ENCODE peak calls at places on chromosomes 5 and 9, in four cellular contexts. One of them, this sample, is unnamed.

GRCh38 chr9:131289301-131290038 is at the start of gene PLPP7:
- DNase-seq in uterus: peak
- DNase-seq in AG10803: peak
- DNase-seq in CD8-positive, alpha-beta T cell: no peak
- DNase-seq in this sample: no peak

GRCh38 chr9:136079211-136079915 is 15.7 kb downstream of the NACC2 start:
- DNase-seq in uterus: no peak
- DNase-seq in AG10803: no peak
- DNase-seq in CD8-positive, alpha-beta T cell: no peak
- DNase-seq in this sample: no peak

GRCh38 chr5:62093981-62094380 is 212.0 kb upstream of the KIF2A start:
- DNase-seq in uterus: no peak
- DNase-seq in AG10803: peak
- DNase-seq in CD8-positive, alpha-beta T cell: no peak
- DNase-seq in this sample: no peak

GRCh38 chr5:7392401-7393024 is 3.4 kb upstream of the ADCY2 start:
- DNase-seq in uterus: no peak
- DNase-seq in AG10803: peak
- DNase-seq in CD8-positive, alpha-beta T cell: no peak
- DNase-seq in this sample: no peak

GRCh38 chr9:128098936-128099931 is 28.3 kb downstream of the PTGES2 start:
- DNase-seq in uterus: no peak
- DNase-seq in AG10803: peak
- DNase-seq in CD8-positive, alpha-beta T cell: no peak
- DNase-seq in this sample: no peak

GRCh38 chr5:165459232-165459631 is 1953.8 kb downstream of the MAT2B start:
- DNase-seq in uterus: no peak
- DNase-seq in AG10803: no peak
- DNase-seq in CD8-positive, alpha-beta T cell: no peak
- DNase-seq in this sample: no peak

GRCh38 chr5:152056931-152057330 is 132.3 kb upstream of the GLRA1 start:
- DNase-seq in uterus: no peak
- DNase-seq in AG10803: no peak
- DNase-seq in CD8-positive, alpha-beta T cell: no peak
- DNase-seq in this sample: no peak

GRCh38 chr5:6574111-6574510 is 58.7 kb downstream of the NSUN2 start:
- DNase-seq in uterus: no peak
- DNase-seq in AG10803: no peak
- DNase-seq in CD8-positive, alpha-beta T cell: no peak
- DNase-seq in this sample: no peak

GRCh38 chr5:179769276-179769675 is 24.5 kb upstream of the LTC4S start:
- DNase-seq in uterus: no peak
- DNase-seq in AG10803: no peak
- DNase-seq in CD8-positive, alpha-beta T cell: no peak
- DNase-seq in this sample: no peak

GRCh38 chr5:179766726-179767455 is 26.9 kb upstream of the LTC4S start:
- DNase-seq in uterus: no peak
- DNase-seq in AG10803: no peak
- DNase-seq in CD8-positive, alpha-beta T cell: no peak
- DNase-seq in this sample: no peak

GRCh38 chr5:179766021-179766725 is 27.6 kb upstream of the LTC4S start:
- DNase-seq in uterus: no peak
- DNase-seq in AG10803: peak
- DNase-seq in CD8-positive, alpha-beta T cell: no peak
- DNase-seq in this sample: no peak

GRCh38 chr5:179769796-179770195 is 24.0 kb upstream of the LTC4S start:
- DNase-seq in uterus: no peak
- DNase-seq in AG10803: no peak
- DNase-seq in CD8-positive, alpha-beta T cell: no peak
- DNase-seq in this sample: no peak

DNA sequence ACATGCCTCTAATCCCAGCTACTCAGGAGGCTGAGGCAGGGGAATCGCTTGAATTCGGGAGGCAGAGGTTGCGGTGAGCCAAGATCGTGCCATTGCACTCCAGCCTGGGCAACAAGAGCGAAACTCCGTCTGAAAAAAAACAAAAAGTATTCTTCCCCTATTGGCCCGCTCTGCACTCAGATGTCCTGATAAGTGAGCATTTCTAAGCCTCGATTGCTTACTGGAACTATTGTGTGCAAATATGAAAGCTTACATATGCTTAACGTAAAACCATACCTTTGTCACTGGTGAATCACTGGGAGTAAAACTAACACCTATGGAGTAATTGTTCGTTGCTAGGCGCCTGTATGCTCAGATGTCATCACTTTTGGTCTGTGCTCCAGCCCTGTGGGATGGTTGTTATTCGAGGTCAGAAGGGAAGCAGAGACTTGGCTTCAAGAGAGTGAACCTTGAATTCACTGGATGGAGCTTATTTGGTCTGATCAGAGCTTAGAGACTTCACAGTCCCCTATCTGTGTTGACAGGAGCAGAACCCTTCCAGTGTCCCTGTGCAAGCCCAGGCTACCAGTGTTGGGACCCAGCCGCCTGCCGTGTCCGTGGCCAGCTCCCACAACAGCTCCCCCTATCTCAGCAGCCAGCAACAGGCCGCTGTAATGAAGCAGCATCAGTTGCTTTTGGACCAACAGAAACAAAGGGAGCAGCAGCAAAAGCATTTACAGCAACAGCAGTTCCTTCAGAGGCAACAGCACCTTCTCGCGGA is 25.3 kb upstream of the LTC4S start:
- DNase-seq in uterus: no peak
- DNase-seq in AG10803: no peak
- DNase-seq in CD8-positive, alpha-beta T cell: no peak
- DNase-seq in this sample: no peak
- TF ChIP-seq CTCF in uterus: no peak
- TF ChIP-seq CTCF in AG10803: no peak
- TF ChIP-seq CTCF in CD8-positive, alpha-beta T cell: no peak
- TF ChIP-seq CTCF in this sample: no peak

DNA sequence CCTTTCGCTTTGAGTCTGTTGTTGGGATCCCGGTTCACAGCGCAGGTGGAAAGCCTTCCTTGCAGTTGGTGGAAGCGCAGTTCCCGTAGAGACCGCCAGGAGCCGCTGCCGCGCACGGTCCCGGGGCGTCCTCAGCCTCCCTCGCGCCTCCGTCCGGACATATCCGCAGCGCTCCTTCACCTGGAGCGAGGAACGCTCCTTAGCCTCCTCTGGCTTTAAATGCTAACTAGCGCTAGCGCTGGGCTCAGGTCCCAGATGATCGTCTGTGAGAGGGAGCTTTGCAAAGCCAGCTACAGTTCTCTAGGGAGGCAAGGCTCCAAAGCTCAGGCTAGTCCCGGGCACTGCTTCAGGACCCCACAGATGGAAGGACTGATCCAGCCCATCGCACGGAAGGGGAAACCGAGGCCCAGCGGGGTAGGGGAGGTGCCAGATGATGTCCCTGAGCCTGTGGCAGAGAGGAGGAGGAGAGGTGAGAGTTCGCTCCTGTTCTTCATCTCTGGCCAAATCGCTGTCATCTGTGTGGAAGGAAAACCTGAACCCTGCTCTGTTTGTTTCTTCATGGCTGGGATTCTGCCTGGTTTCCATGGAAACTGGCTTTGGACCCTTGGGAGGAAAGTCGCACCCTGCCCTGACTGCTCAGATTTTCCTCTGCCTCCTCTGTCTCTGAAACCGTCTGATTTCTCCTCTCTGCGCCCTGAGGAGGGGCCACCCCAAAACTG is 31.4 kb downstream of the COL15A1 start:
- DNase-seq in uterus: peak
- DNase-seq in AG10803: peak
- DNase-seq in CD8-positive, alpha-beta T cell: peak
- DNase-seq in this sample: peak
- TF ChIP-seq CTCF in uterus: peak
- TF ChIP-seq CTCF in AG10803: peak
- TF ChIP-seq CTCF in CD8-positive, alpha-beta T cell: peak
- TF ChIP-seq CTCF in this sample: peak

DNA sequence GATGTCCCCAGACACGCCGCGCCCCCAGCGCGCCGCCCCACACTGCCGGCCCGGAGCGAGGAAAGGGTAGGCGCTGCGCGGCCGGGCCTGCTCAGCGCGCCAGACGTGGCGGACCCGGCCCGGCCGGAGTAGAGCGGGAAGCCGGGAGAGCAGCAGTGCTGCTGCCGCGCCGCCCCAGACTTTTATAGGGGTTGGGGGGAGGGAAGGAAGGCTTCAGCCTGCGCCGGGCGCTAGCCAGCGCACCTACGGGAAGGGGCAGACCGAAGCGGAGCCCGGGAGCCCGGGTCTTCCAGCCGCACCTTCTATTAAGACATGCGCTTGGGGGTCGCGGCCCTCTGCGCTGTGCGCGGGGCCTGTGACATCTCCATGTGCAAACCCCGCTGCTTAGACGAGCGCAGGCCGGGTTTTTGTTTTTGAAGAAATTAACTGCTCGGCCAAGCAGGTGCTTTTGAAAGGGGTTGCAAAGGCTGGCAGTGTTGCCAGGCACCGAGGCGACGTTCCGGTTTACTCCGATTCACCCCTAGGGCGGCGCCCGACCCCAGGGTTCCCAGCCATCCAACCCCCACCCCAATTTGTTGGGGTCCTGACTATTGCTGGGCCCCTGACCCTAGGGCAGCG is 361 bp upstream of the PAX5 start:
- DNase-seq in uterus: no peak
- DNase-seq in AG10803: no peak
- DNase-seq in CD8-positive, alpha-beta T cell: no peak
- DNase-seq in this sample: no peak
- TF ChIP-seq CTCF in uterus: no peak
- TF ChIP-seq CTCF in AG10803: no peak
- TF ChIP-seq CTCF in CD8-positive, alpha-beta T cell: no peak
- TF ChIP-seq CTCF in this sample: peak

GRCh38 chr5:124176692-124177091 is 569.7 kb downstream of the ZNF608 start:
- DNase-seq in uterus: no peak
- DNase-seq in AG10803: no peak
- DNase-seq in CD8-positive, alpha-beta T cell: no peak
- DNase-seq in this sample: no peak
- TF ChIP-seq CTCF in uterus: no peak
- TF ChIP-seq CTCF in AG10803: no peak
- TF ChIP-seq CTCF in CD8-positive, alpha-beta T cell: no peak
- TF ChIP-seq CTCF in this sample: no peak

GRCh38 chr5:135186662-135187522 is 152.9 kb upstream of the PITX1 start:
- DNase-seq in uterus: no peak
- DNase-seq in AG10803: no peak
- DNase-seq in CD8-positive, alpha-beta T cell: no peak
- DNase-seq in this sample: no peak
- TF ChIP-seq CTCF in uterus: no peak
- TF ChIP-seq CTCF in AG10803: no peak
- TF ChIP-seq CTCF in CD8-positive, alpha-beta T cell: no peak
- TF ChIP-seq CTCF in this sample: no peak

GRCh38 chr9:77793909-77794308 is 145.8 kb upstream of the GNA14 start:
- DNase-seq in uterus: no peak
- DNase-seq in AG10803: peak
- DNase-seq in CD8-positive, alpha-beta T cell: no peak
- DNase-seq in this sample: no peak
- TF ChIP-seq CTCF in uterus: no peak
- TF ChIP-seq CTCF in AG10803: peak
- TF ChIP-seq CTCF in CD8-positive, alpha-beta T cell: no peak
- TF ChIP-seq CTCF in this sample: peak

GRCh38 chr9:4738866-4739586 is 2.0 kb downstream of the AK3 start:
- DNase-seq in uterus: no peak
- DNase-seq in AG10803: no peak
- DNase-seq in CD8-positive, alpha-beta T cell: no peak
- DNase-seq in this sample: no peak

GRCh38 chr9:4739587-4740372 is 1.2 kb downstream of the AK3 start:
- DNase-seq in uterus: no peak
- DNase-seq in AG10803: no peak
- DNase-seq in CD8-positive, alpha-beta T cell: no peak
- DNase-seq in this sample: no peak

GRCh38 chr9:4732890-4733289 is 8.1 kb downstream of the AK3 start:
- DNase-seq in uterus: no peak
- DNase-seq in AG10803: no peak
- DNase-seq in CD8-positive, alpha-beta T cell: no peak
- DNase-seq in this sample: no peak

GRCh38 chr9:4734150-4734549 is 6.9 kb downstream of the AK3 start:
- DNase-seq in uterus: no peak
- DNase-seq in AG10803: no peak
- DNase-seq in CD8-positive, alpha-beta T cell: no peak
- DNase-seq in this sample: no peak
- TF ChIP-seq CTCF in uterus: no peak
- TF ChIP-seq CTCF in AG10803: no peak
- TF ChIP-seq CTCF in CD8-positive, alpha-beta T cell: no peak
- TF ChIP-seq CTCF in this sample: no peak

DNA sequence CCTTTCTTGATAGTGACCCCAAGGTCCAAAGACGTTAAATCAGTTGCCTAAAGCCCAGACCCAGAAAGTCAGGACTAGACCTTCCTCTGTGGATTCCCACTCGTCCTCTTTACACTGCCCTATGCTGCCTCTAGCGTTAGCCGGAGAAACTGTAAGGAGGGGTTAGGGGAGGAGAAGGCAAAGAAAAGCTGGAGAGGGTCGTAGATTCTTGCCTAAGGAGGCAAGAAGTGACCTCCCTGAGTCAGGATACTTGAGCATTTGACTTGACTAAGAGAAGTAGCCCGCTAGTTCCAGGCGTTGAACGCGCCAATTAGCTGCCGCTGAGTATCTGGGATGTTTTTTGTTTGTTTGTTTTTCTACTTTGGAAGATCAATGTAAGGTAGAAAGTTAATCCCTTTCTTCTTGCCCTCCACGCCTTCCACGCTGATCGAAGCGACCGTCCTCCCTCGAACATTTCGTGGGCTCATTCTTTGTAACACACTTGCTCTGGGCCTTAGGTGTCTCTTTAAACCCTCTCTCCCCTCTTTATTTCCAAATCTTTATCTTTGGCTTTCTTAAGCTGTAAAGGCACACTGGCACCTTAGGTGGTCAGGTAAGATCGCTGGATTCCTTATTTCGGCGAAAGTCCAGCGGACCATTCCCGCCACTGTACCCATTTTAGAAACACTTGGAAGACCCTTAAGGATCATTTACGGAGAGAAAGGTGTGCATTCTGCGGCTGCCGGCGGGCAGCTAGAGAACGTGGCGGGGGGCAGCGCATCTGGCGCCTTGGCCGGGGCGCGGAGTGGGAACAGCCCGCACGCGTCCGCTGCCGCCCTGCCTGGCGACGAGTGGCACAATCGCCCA is 5.1 kb upstream of the RGMB start:
- DNase-seq in uterus: peak
- DNase-seq in AG10803: peak
- DNase-seq in CD8-positive, alpha-beta T cell: peak
- DNase-seq in this sample: no peak
- TF ChIP-seq CTCF in uterus: peak
- TF ChIP-seq CTCF in AG10803: peak
- TF ChIP-seq CTCF in CD8-positive, alpha-beta T cell: peak
- TF ChIP-seq CTCF in this sample: peak